ENCODE peak calls at places on chromosomes 1 and 21, in ten cellular contexts. B, R, D, C, K, Q, M, I, N and A are unnamed samples.

GRCh38 chr1:35120458-35121133 is 41.4 kb downstream of the ZMYM1 start:
- DNase-seq in B (peak), N (no peak), C (no peak), Q (no peak), R (no peak), I (no peak), M (no peak), D (no peak), K (peak), A (no peak)

GRCh38 chr1:179127163-179127895 is 45.5 kb downstream of the TOR3A start:
- DNase-seq in M (no peak), B (no peak), Q (no peak), D (no peak), C (no peak), R (no peak), K (no peak), N (no peak), I (no peak), A (no peak)

GRCh38 chr1:70358921-70359564 is 4.5 kb upstream of the ANKRD13C start:
- DNase-seq in Q (no peak), R (no peak), B (no peak), C (no peak), I (no peak), K (no peak), D (no peak), M (no peak), N (no peak), A (no peak)

GRCh38 chr1:209246660-209247059 is 336.9 kb upstream of the CAMK1G start:
- DNase-seq in K (no peak), N (no peak), D (no peak), I (no peak), M (peak), B (no peak), R (no peak), C (no peak), Q (no peak), A (no peak)

GRCh38 chr1:6086762-6087401 is 41.2 kb downstream of the KCNAB2 start:
- DNase-seq in D (no peak), R (no peak), Q (no peak), I (no peak), K (peak), B (no peak), M (no peak), C (no peak), N (no peak), A (no peak)

GRCh38 chr1:230312676-230313075 is 113.5 kb downstream of the PGBD5 start:
- DNase-seq in I (no peak), Q (no peak), C (no peak), B (no peak), R (no peak), K (no peak), D (no peak), N (no peak), M (no peak), A (no peak)

GRCh38 chr1:107139833-107140702 is 771 bp upstream of the NTNG1 start:
- DNase-seq in I (no peak), R (peak), M (no peak), K (peak), B (peak), N (peak), D (no peak), C (peak), Q (no peak), A (peak)

GRCh38 chr1:93369734-93370133 is 24.0 kb downstream of the DR1 start:
- DNase-seq in M (no peak), I (no peak), C (no peak), K (no peak), N (no peak), R (no peak), D (no peak), B (no peak), Q (no peak), A (no peak)

GRCh38 chr21:17609681-17610080 is 3.0 kb downstream of the BTG3 start:
- DNase-seq in M (no peak), I (no peak), C (no peak), D (no peak), Q (no peak), R (no peak), N (no peak), B (no peak), K (no peak), A (no peak)

GRCh38 chr1:89980605-89981004 is 14.3 kb upstream of the ZNF326 start:
- DNase-seq in M (no peak), D (no peak), B (no peak), N (no peak), R (no peak), Q (no peak), C (no peak), I (no peak), K (no peak), A (no peak)

GRCh38 chr1:115654663-115655306 is 13.0 kb downstream of the VANGL1 start:
- DNase-seq in I (peak), B (no peak), R (no peak), Q (no peak), N (no peak), C (no peak), M (no peak), K (no peak), D (no peak), A (no peak)

GRCh38 chr1:115654125-115654524 is 12.4 kb downstream of the VANGL1 start:
- DNase-seq in M (no peak), I (no peak), D (no peak), N (no peak), R (no peak), B (no peak), C (no peak), K (no peak), Q (no peak), A (no peak)

GRCh38 chr1:115656461-115657077 is 14.8 kb downstream of the VANGL1 start:
- DNase-seq in M (no peak), C (no peak), I (peak), R (no peak), K (no peak), D (no peak), N (no peak), Q (no peak), B (no peak), A (no peak)

GRCh38 chr1:115655307-115655664 is 13.5 kb downstream of the VANGL1 start:
- DNase-seq in R (no peak), N (no peak), M (no peak), K (no peak), I (peak), B (no peak), C (no peak), D (no peak), Q (no peak), A (no peak)

GRCh38 chr1:115655916-115656315 is 14.1 kb downstream of the VANGL1 start:
- DNase-seq in B (no peak), M (no peak), D (no peak), I (peak), R (no peak), K (no peak), C (no peak), N (no peak), Q (no peak), A (no peak)
- H3K27ac ChIP-seq in B (no peak), M (no peak), D (no peak), I (no peak), R (no peak), K (no peak), C (no peak), N (no peak), Q (no peak), A (no peak)

GRCh38 chr1:27119270-27119618 is 35.7 kb downstream of the SLC9A1 start:
- DNase-seq in R (no peak), I (no peak), K (no peak), C (no peak), M (no peak), N (no peak), B (no peak), Q (no peak), D (peak), A (no peak)
- H3K27ac ChIP-seq in R (peak), I (peak), K (peak), C (no peak), M (no peak), N (peak), B (no peak), Q (no peak), D (peak), A (peak)

DNA sequence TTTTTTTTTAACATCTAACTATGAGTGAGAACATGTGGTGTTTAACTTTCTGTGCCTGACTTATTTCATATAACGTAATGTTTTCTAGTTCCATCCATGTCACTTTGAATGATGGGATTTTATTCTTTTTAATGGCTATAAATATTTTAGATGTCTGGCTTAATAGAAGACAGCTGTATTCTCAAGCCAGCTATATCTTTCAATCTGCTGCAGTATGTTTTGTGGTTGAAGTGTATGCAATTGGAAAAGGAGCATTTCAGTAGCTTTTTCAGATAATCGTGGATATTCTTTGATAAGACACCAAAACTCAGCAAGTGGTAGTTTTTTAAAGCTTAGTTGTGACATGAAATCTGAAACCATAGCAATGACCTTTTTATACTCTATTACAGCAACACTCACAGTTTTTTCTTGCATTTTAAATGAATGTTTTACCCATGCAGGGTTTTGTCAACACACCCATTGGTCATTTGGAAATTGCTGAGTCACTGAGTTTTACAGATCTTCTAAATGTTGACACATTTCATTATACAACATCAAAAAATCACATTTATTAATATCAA is 5.7 kb upstream of the SVBP start:
- DNase-seq in K (no peak), R (no peak), B (no peak), C (no peak), I (no peak), M (peak), Q (no peak), N (no peak), D (no peak), A (no peak)
- H3K27ac ChIP-seq in K (no peak), R (no peak), B (no peak), C (no peak), I (no peak), M (peak), Q (no peak), N (no peak), D (no peak), A (no peak)

GRCh38 chr1:15796086-15796462 is 11.4 kb downstream of the UQCRHL start:
- DNase-seq in B (no peak), N (no peak), C (peak), Q (no peak), D (no peak), R (no peak), K (no peak), M (no peak), I (no peak), A (no peak)

GRCh38 chr1:15799928-15800835 is 7.3 kb downstream of the UQCRHL start:
- DNase-seq in M (peak), B (peak), I (no peak), C (peak), R (peak), Q (no peak), D (no peak), N (peak), K (peak), A (no peak)

GRCh38 chr1:15797614-15798390 is 9.6 kb downstream of the UQCRHL start:
- DNase-seq in B (no peak), R (no peak), M (peak), D (no peak), K (no peak), Q (no peak), C (no peak), N (no peak), I (no peak), A (no peak)

GRCh38 chr1:15802234-15802965 is 5.0 kb downstream of the UQCRHL start:
- DNase-seq in D (no peak), Q (no peak), C (no peak), M (no peak), K (no peak), I (no peak), R (no peak), B (no peak), N (no peak), A (no peak)

DNA sequence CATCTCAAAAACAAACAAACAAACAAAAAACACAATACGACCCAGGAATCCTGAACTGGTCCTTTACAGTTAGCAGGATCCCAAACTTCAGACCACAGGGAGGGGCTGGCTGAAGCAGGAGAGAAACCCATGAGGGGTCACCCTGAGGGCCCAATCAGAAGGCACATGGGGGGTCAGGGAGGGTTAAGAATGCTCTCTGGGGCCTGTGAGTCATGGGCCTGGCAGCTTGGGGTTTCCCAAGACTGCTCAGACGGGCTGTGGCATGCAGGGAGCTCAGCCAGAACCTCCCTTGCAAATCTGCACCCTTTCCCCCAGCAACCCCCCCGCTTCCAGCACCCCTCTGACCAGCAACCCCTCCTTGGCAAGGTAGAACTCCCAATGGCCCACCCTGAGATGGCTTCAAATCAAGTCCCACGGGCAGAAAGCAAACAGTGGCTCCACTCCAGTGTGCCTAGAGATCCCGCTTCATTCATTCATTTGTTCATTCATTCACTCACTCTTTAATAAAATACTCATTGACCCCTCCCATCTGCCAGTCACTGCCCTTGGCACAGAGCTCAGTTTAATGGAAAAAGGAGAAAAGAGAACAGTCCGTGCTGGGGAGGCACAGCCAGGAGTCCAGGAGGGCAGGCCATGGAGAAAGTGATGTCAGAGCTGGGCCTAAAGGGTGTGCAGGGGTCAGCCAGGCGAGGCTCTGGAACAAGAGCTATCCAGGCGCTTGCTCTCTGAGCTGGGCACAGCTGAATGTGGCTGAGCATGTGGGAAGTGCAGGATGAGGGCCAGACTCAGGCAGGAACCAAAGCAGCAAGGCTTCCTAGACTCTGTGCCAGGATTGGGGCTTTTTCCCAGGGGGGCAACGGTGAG is 8.2 kb downstream of the UQCRHL start:
- DNase-seq in C (no peak), R (peak), D (peak), I (peak), K (peak), B (no peak), M (peak), N (peak), Q (no peak), A (peak)
- H3K27ac ChIP-seq in C (no peak), R (peak), D (peak), I (peak), K (peak), B (no peak), M (peak), N (peak), Q (no peak), A (peak)

GRCh38 chr1:14733779-14734140 is 135.3 kb downstream of the KAZN start:
- DNase-seq in M (no peak), D (no peak), N (no peak), Q (no peak), C (no peak), B (no peak), I (no peak), R (no peak), K (no peak), A (no peak)
- H3K27ac ChIP-seq in M (no peak), D (no peak), N (no peak), Q (no peak), C (no peak), B (no peak), I (no peak), R (no peak), K (no peak), A (no peak)

GRCh38 chr1:167227934-167228378 is 7.3 kb downstream of the POU2F1 start:
- DNase-seq in D (no peak), K (no peak), C (peak), M (peak), Q (no peak), I (no peak), R (no peak), B (no peak), N (no peak), A (no peak)
- H3K27ac ChIP-seq in D (no peak), K (no peak), C (peak), M (peak), Q (no peak), I (no peak), R (no peak), B (no peak), N (no peak), A (no peak)

GRCh38 chr1:201553496-201554166 is 14.7 kb downstream of the NAV1 start:
- DNase-seq in I (no peak), B (no peak), Q (no peak), K (no peak), D (no peak), R (no peak), C (no peak), M (no peak), N (no peak), A (no peak)
- H3K27ac ChIP-seq in I (peak), B (no peak), Q (no peak), K (peak), D (no peak), R (peak), C (no peak), M (no peak), N (peak), A (no peak)